ENCODE peak calls at places on chromosomes 4 and X, in five cellular contexts. I is GM23338, P is AG04450, E is epithelial cell of proximal tubule, J is left lung. W is an unnamed sample.

GRCh38 chr4:167943872-167944505 is 148.3 kb upstream of the ANXA10 start:
- DNase-seq in J (no peak), I (no peak), P (no peak), E (no peak), W (no peak)

GRCh38 chr4:150280081-150280950 is 202.1 kb downstream of the DCLK2 start:
- DNase-seq in E (peak; percentile 79), I (no peak), P (peak; percentile 63), J (no peak), W (peak; percentile 74)

GRCh38 chr4:76090241-76090691 is 15.8 kb downstream of the ART3 start:
- DNase-seq in J (no peak), E (no peak), I (no peak), P (peak; percentile 47), W (peak; percentile 55)

GRCh38 chr4:104395219-104395618 is 99.5 kb downstream of the CXXC4 start:
- DNase-seq in J (no peak), I (peak; percentile 6), P (no peak), E (no peak), W (no peak)

GRCh38 chr4:101418055-101418454 is 70.7 kb upstream of the PPP3CA start:
- DNase-seq in P (no peak), J (no peak), I (no peak), E (no peak), W (no peak)

GRCh38 chrX:123740006-123740405 is 7.2 kb upstream of the THOC2 start:
- DNase-seq in J (no peak), P (no peak), E (no peak), I (peak; percentile 28), W (no peak)

GRCh38 chrX:75649829-75650228 is 127.0 kb upstream of the ZDHHC15 start:
- DNase-seq in I (no peak), J (no peak), P (no peak), E (no peak), W (no peak)

GRCh38 chrX:55127692-55128091 is 38.9 kb downstream of the PAGE2 start:
- DNase-seq in I (no peak), J (no peak), P (no peak), E (no peak), W (no peak)

GRCh38 chr4:5165419-5166369 is 114.4 kb downstream of the STK32B start:
- DNase-seq in I (peak; percentile 9), E (no peak), J (no peak), P (no peak), W (no peak)

GRCh38 chr4:74623041-74623440 is 171.3 kb downstream of the BTC start:
- DNase-seq in I (peak; percentile 69), J (no peak), E (no peak), P (no peak), W (no peak)

GRCh38 chr4:98433608-98434198 is 172.5 kb downstream of the RAP1GDS1 start:
- DNase-seq in P (no peak), I (no peak), J (no peak), E (no peak), W (no peak)

GRCh38 chr4:152900395-152900794 is 35.7 kb upstream of the FHDC1 start:
- DNase-seq in P (no peak), I (no peak), J (no peak), E (no peak), W (no peak)

GRCh38 chr4:140937866-140938265 is 181.7 kb upstream of the TBC1D9 start:
- DNase-seq in J (no peak), I (no peak), E (no peak), P (no peak), W (peak; percentile 54)

GRCh38 chr4:145071560-145071959 is 26.4 kb downstream of the ANAPC10 start:
- DNase-seq in J (no peak), E (no peak), I (no peak), P (no peak), W (no peak)

GRCh38 chr4:119024102-119024501 is 111.5 kb upstream of the MYOZ2 start:
- DNase-seq in I (no peak), E (no peak), P (no peak), J (no peak), W (no peak)

GRCh38 chr4:148312996-148313490 is 129.2 kb downstream of the NR3C2 start:
- DNase-seq in P (no peak), E (no peak), I (no peak), J (no peak), W (no peak)

GRCh38 chr4:86757468-86757867 is 91.7 kb downstream of the SLC10A6 start:
- DNase-seq in I (no peak), E (no peak), P (no peak), J (no peak), W (no peak)

GRCh38 chr4:109998867-109999303 is 86.2 kb downstream of the EGF start:
- DNase-seq in P (peak; percentile 11), I (peak; percentile 81), E (no peak), J (no peak), W (no peak)

GRCh38 chrX:9677098-9677739 is 88.4 kb downstream of the GPR143 start:
- DNase-seq in E (no peak), J (no peak), I (no peak), P (no peak), W (no peak)

GRCh38 chr4:185396724-185397402 is at the start of gene ANKRD37:
- DNase-seq in P (no peak), E (peak; percentile 37), I (peak; percentile 93), J (peak; percentile 80), W (no peak)

GRCh38 chrX:80578518-80579105 is 158.4 kb downstream of the TENT5D start:
- DNase-seq in E (no peak), P (no peak), I (peak; percentile 36), J (no peak), W (no peak)

GRCh38 chrX:20383487-20383886 is 116.8 kb upstream of the RPS6KA3 start:
- DNase-seq in P (no peak), J (no peak), I (no peak), E (no peak), W (no peak)

GRCh38 chr4:8855781-8856245 is 15.8 kb downstream of the HMX1 start:
- DNase-seq in I (peak; percentile 81), E (no peak), J (no peak), P (no peak), W (no peak)

GRCh38 chrX:131441033-131441432 is 102.8 kb upstream of the OR13H1 start:
- DNase-seq in I (no peak), P (no peak), E (no peak), J (no peak), W (no peak)

GRCh38 chr4:145819246-145820181 is 119.1 kb downstream of the ZNF827 start:
- DNase-seq in E (no peak), P (no peak), I (no peak), J (no peak), W (no peak)

GRCh38 chr4:120812216-120812615 is 110.3 kb downstream of the PRDM5 start:
- DNase-seq in I (no peak), E (no peak), J (no peak), P (no peak), W (no peak)

GRCh38 chrX:69232945-69233344 is 67.7 kb upstream of the PJA1 start:
- DNase-seq in E (peak; percentile 3), J (no peak), I (no peak), P (no peak), W (no peak)

DNA sequence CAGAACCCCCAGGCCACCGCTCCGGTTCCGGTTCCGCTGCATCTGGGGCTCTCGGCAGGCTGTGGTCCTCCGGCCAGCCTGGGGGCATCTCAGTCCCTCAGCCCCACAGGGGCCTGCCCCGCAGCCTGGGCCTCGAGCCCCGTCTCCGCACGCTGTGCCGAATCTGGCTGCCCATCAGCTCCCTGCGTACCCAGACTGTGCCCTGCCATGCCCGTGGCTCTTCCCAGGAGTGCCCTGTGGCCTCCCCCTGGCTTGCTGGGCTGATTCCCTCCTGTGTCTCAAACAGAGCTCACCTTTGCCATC is 830 bp upstream of the MSANTD1 start:
- DNase-seq in J (no peak), E (no peak), I (no peak), P (no peak), W (no peak)
- H3K4me3 ChIP-seq in J (no peak overlapping the region), E (no peak overlapping the region), I (no peak overlapping the region), P (no peak overlapping the region), W (no peak overlapping the region)

DNA sequence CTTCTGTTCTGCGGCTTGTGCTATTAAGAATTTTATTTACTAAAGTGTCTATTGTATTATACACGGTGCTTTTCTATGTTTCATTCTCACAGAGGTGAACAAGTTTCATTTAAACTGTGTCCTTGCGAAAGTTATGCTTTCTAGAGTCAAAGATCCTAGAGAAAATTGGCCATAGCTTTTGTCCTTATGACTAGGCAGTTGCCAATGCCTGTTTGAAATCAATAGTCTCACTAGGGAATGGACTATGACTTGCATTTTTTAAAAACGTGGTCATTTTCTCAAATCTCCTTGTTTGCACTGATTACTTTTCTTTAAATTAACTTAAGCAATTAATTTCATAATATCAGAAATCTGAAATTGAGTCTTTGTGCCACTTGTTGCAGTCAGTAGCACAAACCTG is 211.7 kb upstream of the MID1 start:
- DNase-seq in I (no peak), P (no peak), J (no peak), E (no peak), W (no peak)
- H3K4me3 ChIP-seq in I (no peak overlapping the region), P (no peak overlapping the region), J (no peak overlapping the region), E (no peak overlapping the region), W (no peak overlapping the region)

DNA sequence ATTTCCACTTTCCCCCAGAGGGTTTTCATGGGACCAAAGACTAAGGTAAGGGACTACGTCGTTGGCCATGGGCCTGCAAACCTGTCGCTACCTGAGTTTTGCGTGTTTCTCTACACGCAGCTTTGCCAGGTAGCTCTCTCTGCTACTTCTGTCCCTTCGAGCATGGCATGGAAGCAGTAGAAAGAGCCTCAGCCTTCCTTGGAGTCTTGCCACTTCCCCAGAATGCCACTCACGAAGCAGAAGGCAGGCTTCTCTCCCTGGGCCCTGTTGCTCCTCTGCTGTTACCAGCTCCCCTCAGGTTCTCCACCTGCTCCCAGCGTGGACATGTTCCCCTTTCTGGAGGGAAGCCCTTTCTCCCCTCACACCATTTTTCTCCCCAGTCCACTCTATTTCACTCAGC is 292.9 kb downstream of the DCTD start:
- DNase-seq in E (no peak), J (no peak), P (no peak), I (no peak), W (no peak)
- H3K4me3 ChIP-seq in E (no peak overlapping the region), J (no peak overlapping the region), P (no peak overlapping the region), I (no peak overlapping the region), W (no peak overlapping the region)

DNA sequence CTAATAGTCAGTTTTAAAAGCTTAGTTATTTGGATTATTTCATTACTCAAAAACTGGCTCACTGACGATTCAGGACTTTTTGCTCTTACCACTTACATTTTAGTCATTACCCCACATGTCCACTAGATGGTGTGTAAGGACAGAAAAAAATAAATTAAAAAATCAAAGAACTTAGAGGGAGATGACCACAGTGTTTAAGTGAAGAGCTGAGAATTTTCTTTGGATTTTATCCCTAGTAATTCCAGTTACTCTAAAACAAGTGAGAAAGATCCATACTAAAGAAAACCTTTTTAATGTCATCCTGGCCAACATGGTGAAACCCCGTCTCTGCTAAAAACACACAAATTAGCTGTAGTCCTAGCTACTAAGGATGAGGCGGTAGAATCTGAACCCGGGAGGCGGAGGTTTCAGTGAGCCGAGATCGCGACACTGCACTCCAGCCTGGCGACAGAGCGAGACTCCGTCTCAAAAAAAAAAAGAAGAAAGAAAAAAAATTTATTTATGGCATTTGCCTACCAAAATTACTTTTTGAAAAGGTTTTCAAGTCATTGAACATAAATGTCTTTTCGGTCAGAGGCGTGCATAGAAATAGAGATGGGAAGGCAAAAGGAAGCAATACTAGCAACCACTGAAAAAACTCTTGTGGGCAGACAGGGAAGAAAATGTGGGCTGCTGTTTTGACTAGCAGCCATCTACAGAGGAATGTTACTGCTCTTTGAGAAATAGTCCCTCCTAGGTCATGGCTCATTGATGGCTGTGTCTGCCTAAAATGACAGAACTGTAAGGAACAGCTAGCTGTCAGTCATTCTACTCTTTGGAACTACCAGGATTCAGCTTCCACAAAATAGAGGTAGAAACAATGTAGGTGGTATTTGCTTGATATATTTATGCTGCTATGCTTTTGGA is 26.6 kb upstream of the TMPRSS11B start:
- DNase-seq in E (peak; percentile 40), J (no peak), I (peak; percentile 70), P (peak; percentile 30), W (peak; percentile 45)
- H3K4me3 ChIP-seq in E (peak overlapping the region; percentile 46), J (no peak overlapping the region), I (peak overlapping the region; percentile 37), P (peak overlapping the region; percentile 49), W (peak overlapping the region; percentile 41)

GRCh38 chr4:675980-676870 is 1.9 kb downstream of the MYL5 start:
- DNase-seq in P (no peak), I (no peak), E (no peak), J (peak; percentile 76), W (no peak)
- H3K4me3 ChIP-seq in P (no peak overlapping the region), I (no peak overlapping the region), E (peak overlapping the region; percentile 6), J (no peak overlapping the region), W (no peak overlapping the region)